ENCODE peak calls at places on chromosomes 7 and 10, in four cellular contexts. G is SK-N-SH, B is H1, F is K562. I is an unnamed sample.

GRCh38 chr7:6031567-6031966 is 391 bp downstream of the ANKRD61 start:
- DNase-seq in G (no peak), B (no peak), F (no peak), I (no peak)

GRCh38 chr7:112322070-112322469 is 115.6 kb downstream of the ZNF277 start:
- DNase-seq in G (no peak), B (no peak), F (no peak), I (no peak)

GRCh38 chr10:103445767-103446567 is 6.2 kb downstream of the CALHM2 start:
- DNase-seq in G (no peak), B (no peak), F (no peak), I (no peak)

GRCh38 chr10:25934673-25935139 is 677 bp downstream of the MYO3A start:
- DNase-seq in G (peak), B (peak), F (peak), I (peak)

GRCh38 chr10:34303022-34303421 is 512.1 kb downstream of the PARD3 start:
- DNase-seq in G (no peak), B (no peak), F (no peak), I (no peak)

GRCh38 chr7:111855161-111855841 is 293.0 kb upstream of the IMMP2L start:
- DNase-seq in G (peak), B (no peak), F (peak), I (peak)

GRCh38 chr7:83166-83840 is 109.1 kb upstream of the FAM20C start:
- DNase-seq in G (no peak), B (no peak), F (no peak), I (no peak)

GRCh38 chr7:86991844-86992243 is 67.6 kb downstream of the ELAPOR2 start:
- DNase-seq in G (no peak), B (no peak), F (no peak), I (no peak)

GRCh38 chr10:126126856-126127255 is 230.5 kb downstream of the FANK1 start:
- DNase-seq in G (no peak), B (no peak), F (no peak), I (no peak)

GRCh38 chr7:99499356-99499712 is 747 bp downstream of the ZNF394 start:
- DNase-seq in G (no peak), B (no peak), F (no peak), I (no peak)
- TF ChIP-seq TEAD4 in G (no peak), B (no peak), F (no peak), I (no peak)

GRCh38 chr7:2567663-2568238 is 9.0 kb downstream of the IQCE start:
- DNase-seq in G (peak), B (peak), F (peak), I (peak)
- TF ChIP-seq CTCF in G (peak), B (peak), F (peak), I (no peak)

DNA sequence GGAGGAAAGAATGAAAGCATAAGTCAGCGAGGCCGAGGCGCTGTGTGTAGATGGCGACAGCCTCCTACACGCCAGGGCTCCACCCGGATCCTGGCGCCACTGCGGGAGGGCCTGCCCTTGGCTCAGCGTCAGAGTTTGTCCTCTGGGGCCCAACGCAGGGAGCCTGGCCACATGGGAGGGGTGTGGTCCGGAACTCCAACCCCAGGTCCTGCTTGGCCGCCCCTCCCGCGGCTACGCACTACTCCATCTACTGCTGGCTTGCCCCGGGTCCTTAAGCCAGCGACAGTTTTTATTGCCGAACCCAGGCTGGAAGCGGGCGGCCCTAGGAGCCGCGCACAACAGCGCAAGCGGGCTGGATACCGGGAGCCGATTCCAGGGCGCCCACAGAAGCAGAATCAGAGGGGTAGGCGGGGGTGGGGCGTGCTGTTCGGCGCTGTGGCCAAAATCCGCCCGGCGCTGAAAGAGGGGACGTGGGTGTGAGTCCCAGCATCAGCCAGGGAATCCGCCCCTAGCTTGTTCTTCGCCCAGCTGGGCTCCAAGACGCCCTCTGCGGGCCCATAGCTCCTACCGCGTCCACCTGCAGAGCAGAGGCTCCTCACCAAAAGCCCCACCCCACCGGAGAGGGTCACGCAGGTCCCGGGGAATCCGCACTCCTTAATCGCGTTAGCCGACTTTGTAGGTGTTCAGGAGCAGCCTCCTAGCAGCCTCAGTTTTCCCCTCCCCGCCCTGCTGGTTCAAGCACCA is 4.5 kb downstream of the KAZALD1 start:
- DNase-seq in G (peak), B (peak), F (peak), I (peak)
- TF ChIP-seq TEAD4 in G (no peak), B (no peak), F (no peak), I (no peak)

GRCh38 chr7:81957517-81957916 is 187.7 kb upstream of the HGF start:
- DNase-seq in G (no peak), B (no peak), F (no peak), I (no peak)

GRCh38 chr7:81960026-81960425 is 190.2 kb upstream of the HGF start:
- DNase-seq in G (no peak), B (no peak), F (no peak), I (no peak)

GRCh38 chr7:81956520-81956919 is 186.7 kb upstream of the HGF start:
- DNase-seq in G (peak), B (no peak), F (peak), I (no peak)
- TF ChIP-seq CTCF in G (peak), B (no peak), F (no peak), I (peak)

DNA sequence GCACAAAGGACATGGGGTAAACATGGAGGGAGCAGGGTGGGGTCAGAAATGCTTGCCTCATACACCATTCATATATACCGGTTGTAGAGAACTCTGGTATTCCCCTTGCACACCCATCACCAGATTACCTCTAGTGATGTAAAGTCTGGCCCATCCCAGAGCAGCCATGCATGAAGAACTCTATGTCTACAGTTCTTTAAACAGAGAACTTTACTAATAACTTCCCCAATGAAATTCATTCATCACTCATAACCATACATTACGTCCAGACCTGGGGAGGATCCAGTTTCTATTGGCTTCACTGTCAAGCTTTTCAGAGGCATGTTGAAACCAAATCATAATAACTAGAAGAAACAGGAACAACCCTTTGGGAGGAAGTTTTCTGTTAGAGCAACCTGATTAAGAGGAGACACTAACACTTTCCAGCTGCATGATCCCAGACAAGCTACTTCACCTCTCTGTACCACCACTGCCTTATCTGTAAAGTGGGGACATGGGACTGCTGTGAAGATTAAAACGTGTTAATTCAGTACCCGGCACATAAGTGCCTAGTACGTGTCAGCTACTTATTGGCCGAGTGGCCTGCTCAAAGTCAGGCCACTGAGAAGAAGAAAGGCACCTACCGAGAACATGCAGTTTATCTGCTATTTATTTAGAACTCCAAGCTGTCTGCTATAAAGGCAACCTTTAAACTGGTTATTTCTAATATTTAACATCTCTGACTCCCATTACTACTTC is 59.7 kb downstream of the IGF2BP3 start:
- DNase-seq in G (no peak), B (no peak), F (no peak), I (no peak)
- TF ChIP-seq TEAD4 in G (no peak), B (no peak), F (no peak), I (no peak)

I was measured in WTC11.